ENCODE peak calls at places on chromosomes 7 and 10, in seven cellular contexts. One of them, this sample, is unnamed.
A peak's percentile ranks its signal among the peaks of the same experiment; 100 is the strongest.

GRCh38 chr10:4127518-4128315 is 342.7 kb upstream of the KLF6 start:
- DNase-seq in erythroblast: no peak
- DNase-seq in NCI-H345: no peak
- DNase-seq in Ammon's horn: peak; percentile 18
- DNase-seq in fibroblast of the conjunctiva: peak; percentile 33
- DNase-seq in Caki2: no peak
- DNase-seq in bronchial epithelial cell: no peak
- DNase-seq in this sample: no peak

GRCh38 chr7:64884085-64884912 is 18.8 kb upstream of the ZNF273 start:
- DNase-seq in erythroblast: no peak
- DNase-seq in NCI-H345: no peak
- DNase-seq in Ammon's horn: no peak
- DNase-seq in fibroblast of the conjunctiva: no peak
- DNase-seq in Caki2: no peak
- DNase-seq in bronchial epithelial cell: no peak
- DNase-seq in this sample: no peak

GRCh38 chr7:117072620-117073118 is 119.4 kb downstream of the ST7 start:
- DNase-seq in erythroblast: peak; percentile 21
- DNase-seq in NCI-H345: peak; percentile 26
- DNase-seq in Ammon's horn: peak; percentile 83
- DNase-seq in fibroblast of the conjunctiva: peak; percentile 18
- DNase-seq in Caki2: no peak
- DNase-seq in bronchial epithelial cell: peak; percentile 66
- DNase-seq in this sample: peak; percentile 41

GRCh38 chr7:17301491-17302101 is 3.1 kb downstream of the AHR start:
- DNase-seq in erythroblast: peak; percentile 70
- DNase-seq in NCI-H345: peak; percentile 13
- DNase-seq in Ammon's horn: no peak
- DNase-seq in fibroblast of the conjunctiva: no peak
- DNase-seq in Caki2: peak; percentile 47
- DNase-seq in bronchial epithelial cell: peak; percentile 58
- DNase-seq in this sample: no peak

GRCh38 chr10:78149193-78149592 is 115.5 kb downstream of the RPS24 start:
- DNase-seq in erythroblast: no peak
- DNase-seq in NCI-H345: no peak
- DNase-seq in Ammon's horn: no peak
- DNase-seq in fibroblast of the conjunctiva: no peak
- DNase-seq in Caki2: no peak
- DNase-seq in bronchial epithelial cell: peak; percentile 7
- DNase-seq in this sample: no peak

GRCh38 chr10:43355749-43356371 is 15.6 kb upstream of the FXYD4 start:
- DNase-seq in erythroblast: peak; percentile 32
- DNase-seq in NCI-H345: no peak
- DNase-seq in Ammon's horn: no peak
- DNase-seq in fibroblast of the conjunctiva: no peak
- DNase-seq in Caki2: peak; percentile 76
- DNase-seq in bronchial epithelial cell: peak; percentile 86
- DNase-seq in this sample: no peak

GRCh38 chr7:5667391-5667790 is 114.1 kb downstream of the RNF216 start:
- DNase-seq in erythroblast: no peak
- DNase-seq in NCI-H345: no peak
- DNase-seq in Ammon's horn: no peak
- DNase-seq in fibroblast of the conjunctiva: no peak
- DNase-seq in Caki2: no peak
- DNase-seq in bronchial epithelial cell: no peak
- DNase-seq in this sample: no peak

GRCh38 chr7:111094387-111094786 is 3.5 kb downstream of the LRRN3 start:
- DNase-seq in erythroblast: no peak
- DNase-seq in NCI-H345: no peak
- DNase-seq in Ammon's horn: no peak
- DNase-seq in fibroblast of the conjunctiva: no peak
- DNase-seq in Caki2: no peak
- DNase-seq in bronchial epithelial cell: no peak
- DNase-seq in this sample: no peak

GRCh38 chr7:46007990-46008643 is 87.0 kb upstream of the IGFBP3 start:
- DNase-seq in erythroblast: no peak
- DNase-seq in NCI-H345: no peak
- DNase-seq in Ammon's horn: no peak
- DNase-seq in fibroblast of the conjunctiva: no peak
- DNase-seq in Caki2: peak; percentile 22
- DNase-seq in bronchial epithelial cell: no peak
- DNase-seq in this sample: no peak

GRCh38 chr7:51350195-51350896 is 33.7 kb upstream of the COBL start:
- DNase-seq in erythroblast: no peak
- DNase-seq in NCI-H345: peak; percentile 86
- DNase-seq in Ammon's horn: no peak
- DNase-seq in fibroblast of the conjunctiva: peak; percentile 2
- DNase-seq in Caki2: peak; percentile 28
- DNase-seq in bronchial epithelial cell: peak; percentile 96
- DNase-seq in this sample: no peak

GRCh38 chr7:28408974-28409715 is 3.2 kb upstream of the CREB5 start:
- DNase-seq in erythroblast: peak; percentile 89
- DNase-seq in NCI-H345: peak; percentile 83
- DNase-seq in Ammon's horn: peak; percentile 97
- DNase-seq in fibroblast of the conjunctiva: peak; percentile 94
- DNase-seq in Caki2: peak; percentile 92
- DNase-seq in bronchial epithelial cell: peak; percentile 94
- DNase-seq in this sample: peak; percentile 76

GRCh38 chr10:71812016-71812912 is 38.8 kb downstream of the PSAP start:
- DNase-seq in erythroblast: peak; percentile 86
- DNase-seq in NCI-H345: peak; percentile 7
- DNase-seq in Ammon's horn: peak; percentile 80
- DNase-seq in fibroblast of the conjunctiva: peak; percentile 12
- DNase-seq in Caki2: peak; percentile 69
- DNase-seq in bronchial epithelial cell: peak; percentile 26
- DNase-seq in this sample: no peak

GRCh38 chr7:85052056-85052737 is 134.7 kb downstream of the SEMA3D start:
- DNase-seq in erythroblast: no peak
- DNase-seq in NCI-H345: no peak
- DNase-seq in Ammon's horn: no peak
- DNase-seq in fibroblast of the conjunctiva: no peak
- DNase-seq in Caki2: no peak
- DNase-seq in bronchial epithelial cell: no peak
- DNase-seq in this sample: no peak

GRCh38 chr10:70479626-70480253 is 1.2 kb downstream of the PALD1 start:
- DNase-seq in erythroblast: no peak
- DNase-seq in NCI-H345: no peak
- DNase-seq in Ammon's horn: no peak
- DNase-seq in fibroblast of the conjunctiva: no peak
- DNase-seq in Caki2: no peak
- DNase-seq in bronchial epithelial cell: no peak
- DNase-seq in this sample: no peak

GRCh38 chr7:55469271-55469681 is 103.0 kb downstream of the VOPP1 start:
- DNase-seq in erythroblast: no peak
- DNase-seq in NCI-H345: no peak
- DNase-seq in Ammon's horn: peak; percentile 67
- DNase-seq in fibroblast of the conjunctiva: no peak
- DNase-seq in Caki2: no peak
- DNase-seq in bronchial epithelial cell: no peak
- DNase-seq in this sample: no peak

GRCh38 chr7:26948617-26949118 is 84.3 kb upstream of the SKAP2 start:
- DNase-seq in erythroblast: no peak
- DNase-seq in NCI-H345: no peak
- DNase-seq in Ammon's horn: no peak
- DNase-seq in fibroblast of the conjunctiva: no peak
- DNase-seq in Caki2: no peak
- DNase-seq in bronchial epithelial cell: peak; percentile 99
- DNase-seq in this sample: no peak

GRCh38 chr7:133185512-133185911 is 67.4 kb upstream of the EXOC4 start:
- DNase-seq in erythroblast: no peak
- DNase-seq in NCI-H345: peak; percentile 14
- DNase-seq in Ammon's horn: no peak
- DNase-seq in fibroblast of the conjunctiva: no peak
- DNase-seq in Caki2: no peak
- DNase-seq in bronchial epithelial cell: no peak
- DNase-seq in this sample: no peak

GRCh38 chr7:122248472-122248871 is 56.1 kb downstream of the FEZF1 start:
- DNase-seq in erythroblast: no peak
- DNase-seq in NCI-H345: no peak
- DNase-seq in Ammon's horn: no peak
- DNase-seq in fibroblast of the conjunctiva: no peak
- DNase-seq in Caki2: no peak
- DNase-seq in bronchial epithelial cell: peak; percentile 72
- DNase-seq in this sample: no peak

GRCh38 chr7:33981221-33981620 is 75.9 kb downstream of the BMPER start:
- DNase-seq in erythroblast: no peak
- DNase-seq in NCI-H345: no peak
- DNase-seq in Ammon's horn: no peak
- DNase-seq in fibroblast of the conjunctiva: no peak
- DNase-seq in Caki2: no peak
- DNase-seq in bronchial epithelial cell: no peak
- DNase-seq in this sample: no peak

GRCh38 chr10:42864575-42864974 is 82.0 kb downstream of the BMS1 start:
- DNase-seq in erythroblast: no peak
- DNase-seq in NCI-H345: no peak
- DNase-seq in Ammon's horn: no peak
- DNase-seq in fibroblast of the conjunctiva: no peak
- DNase-seq in Caki2: peak; percentile 26
- DNase-seq in bronchial epithelial cell: peak; percentile 22
- DNase-seq in this sample: no peak

GRCh38 chr10:118873738-118874105 is 119.0 kb upstream of the CACUL1 start:
- DNase-seq in erythroblast: no peak
- DNase-seq in NCI-H345: no peak
- DNase-seq in Ammon's horn: no peak
- DNase-seq in fibroblast of the conjunctiva: no peak
- DNase-seq in Caki2: no peak
- DNase-seq in bronchial epithelial cell: peak; percentile 63
- DNase-seq in this sample: no peak

GRCh38 chr7:93060025-93060424 is 57.8 kb downstream of the SAMD9 start:
- DNase-seq in erythroblast: no peak
- DNase-seq in NCI-H345: no peak
- DNase-seq in Ammon's horn: no peak
- DNase-seq in fibroblast of the conjunctiva: no peak
- DNase-seq in Caki2: no peak
- DNase-seq in bronchial epithelial cell: no peak
- DNase-seq in this sample: no peak

GRCh38 chr10:50997461-50997860 is 76.8 kb upstream of the PRKG1 start:
- DNase-seq in erythroblast: no peak
- DNase-seq in NCI-H345: no peak
- DNase-seq in Ammon's horn: no peak
- DNase-seq in fibroblast of the conjunctiva: no peak
- DNase-seq in Caki2: no peak
- DNase-seq in bronchial epithelial cell: no peak
- DNase-seq in this sample: no peak

GRCh38 chr10:30897045-30897444 is 134.6 kb downstream of the ZNF438 start:
- DNase-seq in erythroblast: no peak
- DNase-seq in NCI-H345: no peak
- DNase-seq in Ammon's horn: no peak
- DNase-seq in fibroblast of the conjunctiva: no peak
- DNase-seq in Caki2: no peak
- DNase-seq in bronchial epithelial cell: no peak
- DNase-seq in this sample: no peak

GRCh38 chr7:92669616-92670153 is 79.5 kb upstream of the FAM133B start:
- DNase-seq in erythroblast: no peak
- DNase-seq in NCI-H345: no peak
- DNase-seq in Ammon's horn: no peak
- DNase-seq in fibroblast of the conjunctiva: peak; percentile 9
- DNase-seq in Caki2: no peak
- DNase-seq in bronchial epithelial cell: peak; percentile 85
- DNase-seq in this sample: no peak

GRCh38 chr10:3873728-3874461 is 88.9 kb upstream of the KLF6 start:
- DNase-seq in erythroblast: peak; percentile 72
- DNase-seq in NCI-H345: peak; percentile 18
- DNase-seq in Ammon's horn: peak; percentile 56
- DNase-seq in fibroblast of the conjunctiva: peak; percentile 88
- DNase-seq in Caki2: peak; percentile 64
- DNase-seq in bronchial epithelial cell: peak; percentile 72
- DNase-seq in this sample: no peak

GRCh38 chr10:33336606-33337334 is 2.3 kb upstream of the NRP1 start:
- DNase-seq in erythroblast: no peak
- DNase-seq in NCI-H345: no peak
- DNase-seq in Ammon's horn: peak; percentile 36
- DNase-seq in fibroblast of the conjunctiva: no peak
- DNase-seq in Caki2: peak; percentile 63
- DNase-seq in bronchial epithelial cell: no peak
- DNase-seq in this sample: no peak